ENCODE peak calls at places on chromosomes 3 and 15, in nine cellular contexts. G, S, E, P, R, Q, J, T and X are unnamed samples.

GRCh38 chr3:194312743-194313281 is 38.3 kb downstream of the CPN2 start:
- DNase-seq in G (no peak), S (no peak), E (peak), P (no peak), R (no peak), Q (peak), J (peak), T (no peak), X (peak)

GRCh38 chr3:56784452-56785001 is 17.2 kb downstream of the ARHGEF3 start:
- DNase-seq in G (no peak), S (no peak), E (no peak), P (no peak), R (no peak), Q (no peak), J (no peak), T (no peak), X (no peak)

GRCh38 chr3:72255191-72255590 is 470.2 kb upstream of the PROK2 start:
- DNase-seq in G (peak), S (no peak), E (peak), P (no peak), R (no peak), Q (no peak), J (no peak), T (peak), X (no peak)

GRCh38 chr3:127699098-127699945 is 26.6 kb downstream of the ABTB1 start:
- DNase-seq in G (no peak), S (no peak), E (no peak), P (peak), R (no peak), Q (no peak), J (no peak), T (no peak), X (peak)

GRCh38 chr3:168336276-168336675 is 240.6 kb upstream of the GOLIM4 start:
- DNase-seq in G (no peak), S (no peak), E (no peak), P (no peak), R (no peak), Q (no peak), J (no peak), T (no peak), X (no peak)

GRCh38 chr3:54835701-54836100 is 92.2 kb downstream of the LRTM1 start:
- DNase-seq in G (no peak), S (no peak), E (no peak), P (no peak), R (no peak), Q (no peak), J (no peak), T (no peak), X (no peak)

GRCh38 chr3:23981136-23981535 is 36.0 kb downstream of the NR1D2 start:
- DNase-seq in G (no peak), S (no peak), E (no peak), P (no peak), R (no peak), Q (no peak), J (no peak), T (no peak), X (no peak)

GRCh38 chr3:184732133-184732532 is 20.3 kb upstream of the MAGEF1 start:
- DNase-seq in G (no peak), S (no peak), E (peak), P (no peak), R (no peak), Q (no peak), J (no peak), T (no peak), X (no peak)

GRCh38 chr3:176967525-176967924 is 229.8 kb downstream of the TBL1XR1 start:
- DNase-seq in G (no peak), S (no peak), E (no peak), P (no peak), R (no peak), Q (no peak), J (no peak), T (no peak), X (no peak)

GRCh38 chr3:155500429-155500828 is 206.9 kb upstream of the STRIT1 start:
- DNase-seq in G (no peak), S (no peak), E (no peak), P (no peak), R (no peak), Q (no peak), J (no peak), T (no peak), X (no peak)

GRCh38 chr3:96750094-96750767 is 64.2 kb upstream of the EPHA6 start:
- DNase-seq in G (no peak), S (no peak), E (no peak), P (no peak), R (no peak), Q (peak), J (no peak), T (no peak), X (no peak)

GRCh38 chr3:46960081-46960701 is 16.4 kb downstream of the CCDC12 start:
- DNase-seq in G (no peak), S (no peak), E (no peak), P (peak), R (peak), Q (no peak), J (no peak), T (peak), X (no peak)

GRCh38 chr3:17546500-17546899 is 195.9 kb downstream of the TBC1D5 start:
- DNase-seq in G (no peak), S (no peak), E (peak), P (no peak), R (no peak), Q (no peak), J (no peak), T (no peak), X (no peak)

GRCh38 chr3:50516048-50516871 is 12.8 kb upstream of the CACNA2D2 start:
- DNase-seq in G (peak), S (no peak), E (peak), P (no peak), R (peak), Q (no peak), J (no peak), T (no peak), X (peak)

GRCh38 chr3:42129014-42129953 is 38.1 kb downstream of the TRAK1 start:
- DNase-seq in G (no peak), S (no peak), E (no peak), P (peak), R (no peak), Q (no peak), J (no peak), T (peak), X (no peak)

GRCh38 chr3:114660124-114660523 is 366.3 kb downstream of the TIGIT start:
- DNase-seq in G (no peak), S (no peak), E (no peak), P (no peak), R (no peak), Q (no peak), J (no peak), T (no peak), X (no peak)

GRCh38 chr15:39461536-39462140 is 119.2 kb upstream of the THBS1 start:
- DNase-seq in G (no peak), S (no peak), E (no peak), P (no peak), R (no peak), Q (no peak), J (no peak), T (peak), X (no peak)

GRCh38 chr3:111326144-111326995 is 215.6 kb upstream of the CD96 start:
- DNase-seq in G (no peak), S (no peak), E (no peak), P (no peak), R (no peak), Q (no peak), J (no peak), T (no peak), X (no peak)

GRCh38 chr15:41567870-41568269 is 8.9 kb downstream of the TYRO3 start:
- DNase-seq in G (no peak), S (peak), E (peak), P (no peak), R (no peak), Q (no peak), J (no peak), T (no peak), X (no peak)

GRCh38 chr3:127105587-127105986 is 87.3 kb upstream of the PRR23E start:
- DNase-seq in G (no peak), S (no peak), E (peak), P (no peak), R (no peak), Q (no peak), J (no peak), T (no peak), X (no peak)

GRCh38 chr3:17032407-17033034 is 147.8 kb downstream of the PLCL2 start:
- DNase-seq in G (no peak), S (no peak), E (no peak), P (no peak), R (peak), Q (no peak), J (no peak), T (no peak), X (no peak)

GRCh38 chr3:183698318-183698731 is 728 bp downstream of the YEATS2 start:
- DNase-seq in G (peak), S (peak), E (no peak), P (peak), R (peak), Q (no peak), J (no peak), T (peak), X (peak)

GRCh38 chr15:66707310-66708160 is 5.5 kb downstream of the SMAD6 start:
- DNase-seq in G (peak), S (no peak), E (peak), P (peak), R (peak), Q (peak), J (no peak), T (peak), X (peak)
- TF ChIP-seq CTCF in G (peak), S (no peak), E (peak), P (no peak), R (no peak), Q (no peak), J (no peak), T (no peak), X (no peak)

DNA sequence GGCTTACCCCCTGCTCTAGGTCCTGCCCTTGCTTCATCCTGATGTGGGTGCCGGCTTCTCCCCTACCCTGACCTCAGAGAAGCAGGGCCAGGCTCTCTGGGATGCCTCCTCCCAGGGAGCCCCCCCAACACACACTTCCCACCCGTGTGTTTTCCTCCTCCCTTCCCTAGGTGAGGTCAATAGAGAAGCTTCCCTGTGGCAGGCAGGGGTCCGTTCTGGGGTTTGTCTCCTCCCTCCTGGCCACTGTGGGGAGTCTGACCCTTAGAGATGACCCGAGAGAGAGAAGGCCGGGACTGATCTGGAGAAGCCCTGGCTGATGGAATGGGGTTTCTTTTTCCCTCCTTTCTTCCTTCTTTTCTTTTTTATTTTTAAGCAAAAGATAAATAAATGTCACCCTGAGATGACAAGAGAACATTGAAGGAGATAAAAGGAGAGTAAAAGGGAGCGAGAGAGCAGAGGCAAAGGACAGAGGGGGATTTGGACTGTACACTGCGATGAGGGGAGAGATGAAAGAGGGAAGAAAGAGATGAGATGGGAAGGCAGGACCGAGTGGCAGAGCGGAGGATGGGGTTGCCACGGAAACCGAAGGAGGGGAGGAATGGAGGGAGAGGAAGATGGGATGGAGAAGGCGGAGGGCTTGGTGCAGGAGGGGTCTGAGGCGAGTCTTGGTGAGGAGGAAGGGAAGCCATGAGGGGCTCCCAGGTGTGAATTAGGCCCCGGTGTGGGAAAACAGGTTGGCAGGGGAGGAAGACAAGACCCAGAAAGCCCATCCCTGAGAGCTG is 48.4 kb downstream of the IDH2 start:
- DNase-seq in G (no peak), S (no peak), E (no peak), P (no peak), R (no peak), Q (no peak), J (no peak), T (no peak), X (no peak)
- TF ChIP-seq CTCF in G (no peak), S (no peak), E (no peak), P (no peak), R (no peak), Q (no peak), J (no peak), T (no peak), X (no peak)

GRCh38 chr3:103992469-103992868 is 1374.2 kb upstream of the ALCAM start:
- DNase-seq in G (no peak), S (no peak), E (peak), P (no peak), R (no peak), Q (no peak), J (no peak), T (no peak), X (no peak)

DNA sequence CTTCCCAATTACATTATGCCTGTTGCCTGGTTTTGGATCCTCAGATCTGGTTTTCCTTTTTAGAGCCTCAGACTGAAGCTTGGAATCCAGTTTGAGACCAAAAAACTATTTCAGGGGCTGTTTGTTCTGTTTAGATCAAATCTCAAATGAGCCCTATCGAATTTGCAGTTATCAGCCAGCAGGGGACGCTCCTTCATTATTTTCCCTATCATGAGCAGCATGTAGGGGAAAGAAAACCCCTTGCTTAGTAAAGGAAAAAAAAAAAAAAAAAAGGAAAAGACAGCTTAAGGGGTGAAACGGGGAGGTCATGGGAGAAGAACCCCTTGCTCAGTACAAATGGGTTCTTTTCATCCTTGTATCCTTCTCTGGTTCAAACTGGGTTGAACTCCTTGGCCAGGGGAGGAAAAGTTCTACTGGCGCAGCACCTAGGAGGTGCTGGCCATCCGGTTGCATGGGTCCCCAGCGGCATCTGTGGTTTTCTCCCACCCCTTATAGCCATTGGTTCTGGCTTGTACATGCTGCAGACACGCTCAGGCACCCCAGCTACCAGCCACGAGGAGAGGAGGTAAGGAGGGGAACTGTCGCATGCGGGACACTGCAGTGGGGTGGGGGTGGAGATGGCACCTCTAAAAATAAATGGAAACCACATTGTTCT is 1375.1 kb upstream of the ALCAM start:
- DNase-seq in G (peak), S (no peak), E (peak), P (no peak), R (peak), Q (no peak), J (no peak), T (no peak), X (no peak)
- TF ChIP-seq CTCF in G (peak), S (peak), E (peak), P (no peak), R (peak), Q (no peak), J (no peak), T (no peak), X (peak)

DNA sequence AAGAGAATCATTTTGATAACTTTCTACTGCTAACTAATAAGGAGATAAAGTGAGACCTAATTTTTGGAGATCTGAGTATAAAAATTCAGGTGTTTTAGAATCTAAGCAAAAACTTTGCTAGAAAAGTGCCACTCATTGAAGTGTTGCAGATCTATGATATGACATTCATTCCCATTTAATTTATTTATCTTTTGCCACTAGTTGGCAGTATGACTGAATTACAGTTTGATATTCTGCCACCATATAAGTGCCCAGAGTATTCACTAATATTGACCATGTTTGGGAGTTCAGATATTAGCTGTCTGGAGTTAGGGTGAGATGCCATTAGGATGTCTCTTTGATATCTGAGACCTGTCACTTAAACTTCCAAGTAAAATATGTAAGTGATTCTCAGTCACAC is 251.3 kb upstream of the GBE1 start:
- DNase-seq in G (no peak), S (no peak), E (no peak), P (no peak), R (no peak), Q (no peak), J (no peak), T (no peak), X (no peak)
- TF ChIP-seq CTCF in G (no peak), S (no peak), E (peak), P (no peak), R (peak), Q (no peak), J (no peak), T (no peak), X (no peak)

DNA sequence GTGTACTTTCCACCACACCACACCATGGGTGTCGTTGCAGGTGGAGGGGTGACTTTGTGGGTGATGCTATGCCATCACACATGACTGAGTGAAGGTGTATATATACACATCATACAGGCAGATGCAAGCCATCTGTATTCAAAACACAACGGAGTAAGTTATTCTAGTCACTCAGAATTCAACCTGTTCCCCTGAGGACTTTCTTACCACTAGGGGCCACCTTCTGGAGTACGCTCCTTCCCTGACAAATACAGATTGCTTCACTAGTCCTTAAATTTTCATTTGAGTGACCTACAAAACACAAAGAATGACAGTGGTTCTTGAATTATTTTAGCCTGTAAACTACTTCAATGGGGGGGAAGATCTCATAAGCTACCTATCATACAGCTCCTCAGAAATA is 52.8 kb upstream of the NTRK3 start:
- DNase-seq in G (no peak), S (no peak), E (no peak), P (no peak), R (no peak), Q (no peak), J (no peak), T (no peak), X (no peak)
- TF ChIP-seq CTCF in G (no peak), S (no peak), E (peak), P (no peak), R (no peak), Q (no peak), J (no peak), T (no peak), X (no peak)

GRCh38 chr3:149812606-149813366 is at the start of gene RNF13:
- DNase-seq in G (peak), S (peak), E (peak), P (peak), R (peak), Q (peak), J (peak), T (peak), X (peak)
- TF ChIP-seq CTCF in G (no peak), S (no peak), E (no peak), P (no peak), R (no peak), Q (no peak), J (no peak), T (no peak), X (no peak)